ENCODE peak calls at places on chromosomes 5 and 9, in seven cellular contexts. One of them, this sample, is unnamed.

GRCh38 chr9:13974891-13975290 is 339.1 kb downstream of the NFIB start:
- DNase-seq in AG20443: no peak
- DNase-seq in NCI-H774: no peak
- DNase-seq in thyroid gland: peak; percentile 43
- DNase-seq in HFF-Myc: no peak
- DNase-seq in caudate nucleus: no peak
- DNase-seq in body of pancreas: no peak
- DNase-seq in this sample: no peak

GRCh38 chr5:179142434-179143198 is 82.4 kb downstream of the ZNF354C start:
- DNase-seq in AG20443: peak; percentile 41
- DNase-seq in body of pancreas: no peak
- DNase-seq in HFF-Myc: peak; percentile 27
- DNase-seq in thyroid gland: no peak
- DNase-seq in caudate nucleus: no peak
- DNase-seq in NCI-H774: no peak
- DNase-seq in this sample: no peak

GRCh38 chr9:33447404-33448158 is at the start of gene AQP3:
- DNase-seq in AG20443: peak; percentile 88
- DNase-seq in HFF-Myc: no peak
- DNase-seq in NCI-H774: no peak
- DNase-seq in caudate nucleus: peak; percentile 14
- DNase-seq in thyroid gland: peak; percentile 63
- DNase-seq in body of pancreas: peak; percentile 82
- DNase-seq in this sample: peak; percentile 26

GRCh38 chr9:36401897-36402480 is 1.9 kb upstream of the RNF38 start:
- DNase-seq in HFF-Myc: no peak
- DNase-seq in thyroid gland: no peak
- DNase-seq in AG20443: no peak
- DNase-seq in body of pancreas: no peak
- DNase-seq in NCI-H774: no peak
- DNase-seq in caudate nucleus: no peak
- DNase-seq in this sample: no peak

GRCh38 chr5:171629221-171630005 is 156.2 kb upstream of the SMIM23 start:
- DNase-seq in thyroid gland: no peak
- DNase-seq in HFF-Myc: no peak
- DNase-seq in body of pancreas: no peak
- DNase-seq in AG20443: no peak
- DNase-seq in NCI-H774: no peak
- DNase-seq in caudate nucleus: no peak
- DNase-seq in this sample: no peak

GRCh38 chr9:93260290-93261066 is 76.5 kb downstream of the WNK2 start:
- DNase-seq in thyroid gland: no peak
- DNase-seq in NCI-H774: no peak
- DNase-seq in AG20443: peak; percentile 5
- DNase-seq in body of pancreas: no peak
- DNase-seq in HFF-Myc: no peak
- DNase-seq in caudate nucleus: no peak
- DNase-seq in this sample: no peak

GRCh38 chr5:74766348-74766886 is 500 bp downstream of the GFM2 start:
- DNase-seq in AG20443: peak; percentile 44
- DNase-seq in body of pancreas: no peak
- DNase-seq in thyroid gland: no peak
- DNase-seq in HFF-Myc: no peak
- DNase-seq in caudate nucleus: no peak
- DNase-seq in NCI-H774: no peak
- DNase-seq in this sample: peak; percentile 22

GRCh38 chr9:136587145-136587943 is 41.5 kb upstream of the NOTCH1 start:
- DNase-seq in NCI-H774: no peak
- DNase-seq in HFF-Myc: peak; percentile 84
- DNase-seq in thyroid gland: peak; percentile 29
- DNase-seq in caudate nucleus: peak; percentile 35
- DNase-seq in body of pancreas: no peak
- DNase-seq in AG20443: peak; percentile 68
- DNase-seq in this sample: no peak

GRCh38 chr9:77954619-77955018 is 77.0 kb downstream of the GNAQ start:
- DNase-seq in body of pancreas: no peak
- DNase-seq in AG20443: no peak
- DNase-seq in caudate nucleus: no peak
- DNase-seq in thyroid gland: no peak
- DNase-seq in NCI-H774: no peak
- DNase-seq in HFF-Myc: no peak
- DNase-seq in this sample: no peak

GRCh38 chr5:23506329-23507236 is 826 bp upstream of the PRDM9 start:
- DNase-seq in AG20443: no peak
- DNase-seq in body of pancreas: no peak
- DNase-seq in thyroid gland: no peak
- DNase-seq in NCI-H774: peak; percentile 78
- DNase-seq in HFF-Myc: no peak
- DNase-seq in caudate nucleus: no peak
- DNase-seq in this sample: peak; percentile 93

GRCh38 chr5:90898330-90899013 is 339.9 kb downstream of the ADGRV1 start:
- DNase-seq in AG20443: no peak
- DNase-seq in NCI-H774: no peak
- DNase-seq in body of pancreas: no peak
- DNase-seq in caudate nucleus: no peak
- DNase-seq in HFF-Myc: no peak
- DNase-seq in thyroid gland: no peak
- DNase-seq in this sample: no peak

GRCh38 chr5:177487144-177487543 is 10.3 kb downstream of the PDLIM7 start:
- DNase-seq in NCI-H774: no peak
- DNase-seq in caudate nucleus: no peak
- DNase-seq in body of pancreas: no peak
- DNase-seq in HFF-Myc: no peak
- DNase-seq in thyroid gland: no peak
- DNase-seq in AG20443: no peak
- DNase-seq in this sample: no peak

GRCh38 chr9:122334916-122335315 is 35.9 kb upstream of the PTGS1 start:
- DNase-seq in NCI-H774: no peak
- DNase-seq in thyroid gland: no peak
- DNase-seq in AG20443: no peak
- DNase-seq in caudate nucleus: no peak
- DNase-seq in body of pancreas: no peak
- DNase-seq in HFF-Myc: no peak
- DNase-seq in this sample: no peak

GRCh38 chr5:14164164-14164720 is 21.1 kb downstream of the TRIO start:
- DNase-seq in body of pancreas: no peak
- DNase-seq in NCI-H774: no peak
- DNase-seq in HFF-Myc: no peak
- DNase-seq in caudate nucleus: no peak
- DNase-seq in AG20443: no peak
- DNase-seq in thyroid gland: no peak
- DNase-seq in this sample: no peak

GRCh38 chr5:11322133-11322532 is 561.1 kb upstream of the DAP start:
- DNase-seq in NCI-H774: no peak
- DNase-seq in body of pancreas: no peak
- DNase-seq in thyroid gland: no peak
- DNase-seq in AG20443: no peak
- DNase-seq in HFF-Myc: no peak
- DNase-seq in caudate nucleus: no peak
- DNase-seq in this sample: no peak

GRCh38 chr9:129416831-129417604 is 203.9 kb downstream of the C9orf50 start:
- DNase-seq in caudate nucleus: no peak
- DNase-seq in NCI-H774: peak; percentile 65
- DNase-seq in AG20443: no peak
- DNase-seq in body of pancreas: no peak
- DNase-seq in HFF-Myc: peak; percentile 46
- DNase-seq in thyroid gland: no peak
- DNase-seq in this sample: no peak

GRCh38 chr5:78549043-78549442 is 99.5 kb downstream of the LHFPL2 start:
- DNase-seq in NCI-H774: no peak
- DNase-seq in thyroid gland: no peak
- DNase-seq in body of pancreas: no peak
- DNase-seq in AG20443: no peak
- DNase-seq in caudate nucleus: peak; percentile 17
- DNase-seq in HFF-Myc: no peak
- DNase-seq in this sample: no peak

GRCh38 chr5:53436480-53437191 is 43.8 kb upstream of the FST start:
- DNase-seq in caudate nucleus: no peak
- DNase-seq in thyroid gland: no peak
- DNase-seq in body of pancreas: no peak
- DNase-seq in NCI-H774: no peak
- DNase-seq in HFF-Myc: no peak
- DNase-seq in AG20443: no peak
- DNase-seq in this sample: no peak

GRCh38 chr9:70569070-70569772 is 154.8 kb upstream of the KLF9 start:
- DNase-seq in caudate nucleus: no peak
- DNase-seq in AG20443: peak; percentile 32
- DNase-seq in HFF-Myc: no peak
- DNase-seq in body of pancreas: no peak
- DNase-seq in NCI-H774: no peak
- DNase-seq in thyroid gland: no peak
- DNase-seq in this sample: no peak

GRCh38 chr9:135550344-135550918 is 4.5 kb downstream of the OBP2A start:
- DNase-seq in NCI-H774: no peak
- DNase-seq in thyroid gland: no peak
- DNase-seq in AG20443: no peak
- DNase-seq in caudate nucleus: no peak
- DNase-seq in HFF-Myc: no peak
- DNase-seq in body of pancreas: no peak
- DNase-seq in this sample: no peak

GRCh38 chr5:148393390-148393741 is 9.6 kb downstream of the FBXO38 start:
- DNase-seq in caudate nucleus: no peak
- DNase-seq in HFF-Myc: no peak
- DNase-seq in NCI-H774: peak; percentile 94
- DNase-seq in AG20443: no peak
- DNase-seq in body of pancreas: no peak
- DNase-seq in thyroid gland: no peak
- DNase-seq in this sample: peak; percentile 97

GRCh38 chr9:137956688-137957385 is 79.3 kb downstream of the CACNA1B start:
- DNase-seq in HFF-Myc: no peak
- DNase-seq in body of pancreas: no peak
- DNase-seq in AG20443: no peak
- DNase-seq in NCI-H774: no peak
- DNase-seq in thyroid gland: peak; percentile 30
- DNase-seq in caudate nucleus: no peak
- DNase-seq in this sample: no peak